ENCODE peak calls at places on chromosomes 4 and X, in four cellular contexts. One of them, this sample, is unnamed.
A peak's percentile ranks its signal among the peaks of the same experiment; 100 is the strongest.

GRCh38 chr4:84691170-84691691 is 108.3 kb downstream of the CDS1 start:
- DNase-seq in endodermal cell: no peak
- DNase-seq in neural progenitor cell: no peak
- DNase-seq in PC-3: peak; percentile 93
- DNase-seq in this sample: no peak

GRCh38 chr4:4384837-4385236 is 2.1 kb upstream of the NSG1 start:
- DNase-seq in endodermal cell: peak; percentile 93
- DNase-seq in neural progenitor cell: peak; percentile 83
- DNase-seq in PC-3: peak; percentile 16
- DNase-seq in this sample: no peak

GRCh38 chr4:126223784-126224407 is 909.1 kb downstream of the FAT4 start:
- DNase-seq in endodermal cell: no peak
- DNase-seq in neural progenitor cell: peak; percentile 26
- DNase-seq in PC-3: peak; percentile 27
- DNase-seq in this sample: no peak

GRCh38 chr4:48141048-48141447 is 7.0 kb upstream of the TXK start:
- DNase-seq in endodermal cell: no peak
- DNase-seq in neural progenitor cell: peak; percentile 54
- DNase-seq in PC-3: peak; percentile 66
- DNase-seq in this sample: no peak

GRCh38 chrX:100413231-100413630 is 3.2 kb upstream of the PCDH19 start:
- DNase-seq in endodermal cell: peak; percentile 71
- DNase-seq in neural progenitor cell: peak; percentile 79
- DNase-seq in PC-3: peak; percentile 69
- DNase-seq in this sample: peak; percentile 29

GRCh38 chr4:147056951-147057630 is 111.4 kb upstream of the TTC29 start:
- DNase-seq in endodermal cell: no peak
- DNase-seq in neural progenitor cell: no peak
- DNase-seq in PC-3: peak; percentile 6
- DNase-seq in this sample: no peak

GRCh38 chrX:8738588-8739189 is 6.8 kb upstream of the ANOS1 start:
- DNase-seq in endodermal cell: peak; percentile 77
- DNase-seq in neural progenitor cell: peak; percentile 63
- DNase-seq in PC-3: peak; percentile 74
- DNase-seq in this sample: peak; percentile 38

GRCh38 chr4:2258091-2259035 is 3.5 kb downstream of the MXD4 start:
- DNase-seq in endodermal cell: peak; percentile 39
- DNase-seq in neural progenitor cell: no peak
- DNase-seq in PC-3: no peak
- DNase-seq in this sample: peak; percentile 17

GRCh38 chr4:48968814-48969213 is 17.3 kb upstream of the CWH43 start:
- DNase-seq in endodermal cell: no peak
- DNase-seq in neural progenitor cell: no peak
- DNase-seq in PC-3: peak; percentile 80
- DNase-seq in this sample: no peak

GRCh38 chr4:68907230-68907629 is 44.4 kb downstream of the UGT2A3 start:
- DNase-seq in endodermal cell: no peak
- DNase-seq in neural progenitor cell: no peak
- DNase-seq in PC-3: no peak
- DNase-seq in this sample: no peak

GRCh38 chr4:113159901-113160545 is 110.6 kb downstream of the ANK2 start:
- DNase-seq in endodermal cell: no peak
- DNase-seq in neural progenitor cell: no peak
- DNase-seq in PC-3: no peak
- DNase-seq in this sample: no peak

GRCh38 chr4:94803181-94803580 is 45.4 kb downstream of the BMPR1B start:
- DNase-seq in endodermal cell: no peak
- DNase-seq in neural progenitor cell: no peak
- DNase-seq in PC-3: no peak
- DNase-seq in this sample: no peak

GRCh38 chr4:835148-836002 is 9.4 kb upstream of the CPLX1 start:
- DNase-seq in endodermal cell: no peak
- DNase-seq in neural progenitor cell: no peak
- DNase-seq in PC-3: no peak
- DNase-seq in this sample: peak; percentile 63

GRCh38 chr4:76930721-76931481 is 18.7 kb upstream of the SEPTIN11 start:
- DNase-seq in endodermal cell: no peak
- DNase-seq in neural progenitor cell: no peak
- DNase-seq in PC-3: no peak
- DNase-seq in this sample: no peak

GRCh38 chr4:155336242-155336641 is 40.5 kb downstream of the MAP9 start:
- DNase-seq in endodermal cell: no peak
- DNase-seq in neural progenitor cell: no peak
- DNase-seq in PC-3: no peak
- DNase-seq in this sample: no peak

GRCh38 chr4:67465763-67466052 is 79.6 kb downstream of the CENPC start:
- DNase-seq in endodermal cell: no peak
- DNase-seq in neural progenitor cell: no peak
- DNase-seq in PC-3: no peak
- DNase-seq in this sample: no peak

GRCh38 chrX:15398874-15399273 is 14.7 kb upstream of the VEGFD start:
- DNase-seq in endodermal cell: no peak
- DNase-seq in neural progenitor cell: no peak
- DNase-seq in PC-3: no peak
- DNase-seq in this sample: no peak

GRCh38 chrX:102155806-102156179 is at the start of gene BEX5:
- DNase-seq in endodermal cell: peak; percentile 88
- DNase-seq in neural progenitor cell: peak; percentile 54
- DNase-seq in PC-3: peak; percentile 28
- DNase-seq in this sample: peak; percentile 66

GRCh38 chrX:37955273-37955672 is 51.1 kb upstream of the SYTL5 start:
- DNase-seq in endodermal cell: no peak
- DNase-seq in neural progenitor cell: no peak
- DNase-seq in PC-3: peak; percentile 69
- DNase-seq in this sample: no peak

GRCh38 chrX:27889878-27890277 is 82.1 kb downstream of the MAGEB10 start:
- DNase-seq in endodermal cell: no peak
- DNase-seq in neural progenitor cell: no peak
- DNase-seq in PC-3: no peak
- DNase-seq in this sample: no peak

GRCh38 chrX:119512145-119512800 is 44.0 kb downstream of the SLC25A5 start:
- DNase-seq in endodermal cell: peak; percentile 87
- DNase-seq in neural progenitor cell: peak; percentile 82
- DNase-seq in PC-3: peak; percentile 85
- DNase-seq in this sample: peak; percentile 71

GRCh38 chrX:119505945-119506344 is 37.7 kb downstream of the SLC25A5 start:
- DNase-seq in endodermal cell: no peak
- DNase-seq in neural progenitor cell: no peak
- DNase-seq in PC-3: no peak
- DNase-seq in this sample: peak; percentile 77

GRCh38 chrX:119502727-119503483 is 34.7 kb downstream of the SLC25A5 start:
- DNase-seq in endodermal cell: no peak
- DNase-seq in neural progenitor cell: no peak
- DNase-seq in PC-3: peak; percentile 86
- DNase-seq in this sample: peak; percentile 83

GRCh38 chrX:119503484-119503861 is 35.2 kb downstream of the SLC25A5 start:
- DNase-seq in endodermal cell: peak; percentile 61
- DNase-seq in neural progenitor cell: no peak
- DNase-seq in PC-3: peak; percentile 93
- DNase-seq in this sample: peak; percentile 65

DNA sequence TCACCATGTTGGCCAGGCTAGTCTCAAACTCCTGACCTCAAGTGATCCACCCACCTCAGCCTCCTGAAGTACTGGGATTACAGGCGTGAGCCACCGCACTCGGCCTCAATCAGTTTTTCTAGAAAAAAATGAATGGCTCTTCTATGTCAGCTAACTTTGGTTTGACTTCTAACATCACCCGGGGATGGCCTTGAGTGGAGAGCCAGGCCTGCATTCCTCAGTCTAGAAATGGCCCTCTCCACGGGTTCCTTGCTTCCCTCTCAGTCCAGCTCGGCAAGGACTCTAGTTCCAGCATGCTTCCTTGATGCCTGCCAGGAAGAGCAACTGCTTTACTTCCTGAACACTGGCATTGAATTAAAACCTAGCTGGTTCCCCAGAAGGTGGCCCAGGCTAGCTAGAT is 39.0 kb downstream of the SLC25A5 start:
- DNase-seq in endodermal cell: no peak
- DNase-seq in neural progenitor cell: no peak
- DNase-seq in PC-3: no peak
- DNase-seq in this sample: no peak
- TF ChIP-seq CTCF in endodermal cell: no peak
- TF ChIP-seq CTCF in neural progenitor cell: no peak
- TF ChIP-seq CTCF in PC-3: no peak
- TF ChIP-seq CTCF in this sample: no peak

GRCh38 chr4:6969826-6970800 is 60.5 kb downstream of the TBC1D14 start:
- DNase-seq in endodermal cell: no peak
- DNase-seq in neural progenitor cell: no peak
- DNase-seq in PC-3: no peak
- DNase-seq in this sample: no peak
- H3K4me1 ChIP-seq in endodermal cell: no peaks in the 10 kb centered on the region
- H3K4me1 ChIP-seq in neural progenitor cell: peaks cover 30% of the 10 kb centered on the region
- H3K4me1 ChIP-seq in PC-3: no peaks in the 10 kb centered on the region
- H3K4me1 ChIP-seq in this sample: no peaks in the 10 kb centered on the region

GRCh38 chr4:15398732-15399131 is 29.1 kb upstream of the C1QTNF7 start:
- DNase-seq in endodermal cell: no peak
- DNase-seq in neural progenitor cell: no peak
- DNase-seq in PC-3: no peak
- DNase-seq in this sample: no peak

GRCh38 chr4:15398001-15398400 is 29.8 kb upstream of the C1QTNF7 start:
- DNase-seq in endodermal cell: no peak
- DNase-seq in neural progenitor cell: no peak
- DNase-seq in PC-3: no peak
- DNase-seq in this sample: no peak

GRCh38 chr4:15400276-15400675 is 27.6 kb upstream of the C1QTNF7 start:
- DNase-seq in endodermal cell: no peak
- DNase-seq in neural progenitor cell: no peak
- DNase-seq in PC-3: no peak
- DNase-seq in this sample: no peak

GRCh38 chr4:15395342-15395741 is 32.5 kb upstream of the C1QTNF7 start:
- DNase-seq in endodermal cell: no peak
- DNase-seq in neural progenitor cell: no peak
- DNase-seq in PC-3: no peak
- DNase-seq in this sample: no peak

GRCh38 chr4:15396157-15396800 is 31.6 kb upstream of the C1QTNF7 start:
- DNase-seq in endodermal cell: peak; percentile 89
- DNase-seq in neural progenitor cell: peak; percentile 70
- DNase-seq in PC-3: peak; percentile 67
- DNase-seq in this sample: peak; percentile 38
- H3K9ac ChIP-seq in endodermal cell: no peak overlapping the region
- H3K9ac ChIP-seq in neural progenitor cell: no peak overlapping the region
- H3K9ac ChIP-seq in PC-3: no peak overlapping the region
- H3K9ac ChIP-seq in this sample: no peak overlapping the region

DNA sequence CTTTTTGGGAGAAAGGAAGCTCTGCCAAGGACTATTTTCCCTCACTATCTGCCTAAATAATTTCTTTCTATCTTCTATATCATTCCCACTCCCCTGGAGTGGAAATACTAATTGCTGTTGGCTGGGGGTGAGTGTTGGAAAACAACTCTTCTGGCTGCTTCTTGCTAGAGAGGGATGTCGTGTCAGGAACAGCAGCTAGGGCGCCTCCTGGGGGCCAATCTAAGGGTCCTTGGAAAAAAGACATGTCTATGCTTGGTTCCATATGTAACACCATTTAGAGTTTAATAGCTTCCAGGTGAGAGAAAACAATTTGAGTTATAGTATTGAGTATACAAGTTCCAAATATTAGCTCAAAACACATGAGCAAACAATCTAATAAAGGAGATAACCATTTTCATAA is 111.3 kb downstream of the MAGEE1 start:
- DNase-seq in endodermal cell: peak; percentile 66
- DNase-seq in neural progenitor cell: peak; percentile 9
- DNase-seq in PC-3: no peak
- DNase-seq in this sample: no peak
- TF ChIP-seq CTCF in endodermal cell: peak; percentile 65
- TF ChIP-seq CTCF in neural progenitor cell: peak; percentile 28
- TF ChIP-seq CTCF in PC-3: no peak
- TF ChIP-seq CTCF in this sample: no peak

GRCh38 chr4:103104886-103105285 is 5.3 kb upstream of the BDH2 start:
- DNase-seq in endodermal cell: no peak
- DNase-seq in neural progenitor cell: no peak
- DNase-seq in PC-3: no peak
- DNase-seq in this sample: no peak

GRCh38 chr4:103105558-103106356 is 6.1 kb upstream of the BDH2 start:
- DNase-seq in endodermal cell: no peak
- DNase-seq in neural progenitor cell: no peak
- DNase-seq in PC-3: no peak
- DNase-seq in this sample: no peak

GRCh38 chr4:103111598-103111997 is 12.0 kb upstream of the BDH2 start:
- DNase-seq in endodermal cell: no peak
- DNase-seq in neural progenitor cell: no peak
- DNase-seq in PC-3: no peak
- DNase-seq in this sample: no peak

GRCh38 chr4:103108547-103108946 is 8.9 kb upstream of the BDH2 start:
- DNase-seq in endodermal cell: no peak
- DNase-seq in neural progenitor cell: no peak
- DNase-seq in PC-3: no peak
- DNase-seq in this sample: no peak
- H3K4me1 ChIP-seq in endodermal cell: no peaks in the 10 kb centered on the region
- H3K4me1 ChIP-seq in neural progenitor cell: no peaks in the 10 kb centered on the region
- H3K4me1 ChIP-seq in PC-3: peaks cover 5% of the 10 kb centered on the region
- H3K4me1 ChIP-seq in this sample: no peaks in the 10 kb centered on the region

DNA sequence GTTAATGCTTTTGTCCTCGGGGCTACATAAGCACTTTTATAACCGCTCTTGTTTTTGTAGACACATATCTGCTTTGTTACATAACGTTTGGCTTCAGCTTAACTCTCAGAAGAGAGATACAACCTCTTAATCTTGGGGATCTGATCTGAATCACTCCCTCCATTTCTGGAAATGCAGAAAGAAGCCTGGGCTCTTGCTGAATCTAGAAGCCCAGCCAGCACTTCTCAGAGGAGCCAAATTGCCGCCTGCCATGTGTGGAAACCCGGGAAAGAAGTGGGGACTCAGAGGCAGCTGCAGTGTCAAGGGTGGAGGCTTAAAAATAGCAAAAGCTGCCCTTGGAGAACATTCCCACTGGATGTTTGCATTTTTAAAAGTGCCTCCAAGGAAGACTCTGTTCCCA is 69.3 kb upstream of the LDB2 start:
- DNase-seq in endodermal cell: no peak
- DNase-seq in neural progenitor cell: no peak
- DNase-seq in PC-3: no peak
- DNase-seq in this sample: peak; percentile 33
- H3K9ac ChIP-seq in endodermal cell: no peak overlapping the region
- H3K9ac ChIP-seq in neural progenitor cell: no peak overlapping the region
- H3K9ac ChIP-seq in PC-3: no peak overlapping the region
- H3K9ac ChIP-seq in this sample: no peak overlapping the region

This sample was measured in colonic mucosa.